ENCODE peak calls at places on chromosomes 1 and 21, in nine cellular contexts. N is right lobe of liver; W is NT2/D1; H is GM23248; M is H9; O is CD8-positive, alpha-beta T cell; J is IMR-90; F is thoracic aorta; E is trophoblast cell. X is an unnamed sample. For H3K27me3, H3K4me1 and H3K9me3, the result is how much of the 10 kb centered on the place peaks cover.

GRCh38 chr1:150562384-150563339 is 13.5 kb downstream of the ADAMTSL4 start:
- DNase-seq in E (peak), O (peak), J (no peak), N (no peak), F (no peak), W (no peak), M (peak), H (no peak), X (peak)

GRCh38 chr21:43689556-43690337 is 29.2 kb upstream of the PDXK start:
- DNase-seq in M (no peak), O (no peak), F (no peak), W (no peak), H (no peak), J (no peak), E (no peak), N (no peak), X (no peak)

GRCh38 chr21:14687277-14687642 is 141.1 kb upstream of the SAMSN1 start:
- DNase-seq in J (no peak), E (peak), H (peak), O (no peak), M (no peak), N (no peak), F (no peak), W (no peak), X (no peak)

GRCh38 chr1:233367057-233367759 is 39.7 kb downstream of the MAP3K21 start:
- DNase-seq in M (peak), N (no peak), H (no peak), O (no peak), E (peak), W (no peak), J (no peak), F (no peak), X (no peak)

GRCh38 chr1:4599521-4599920 is 54.9 kb upstream of the AJAP1 start:
- DNase-seq in W (no peak), N (no peak), M (no peak), J (no peak), O (no peak), F (no peak), H (no peak), E (no peak), X (no peak)

GRCh38 chr1:160629286-160630210 is 17.3 kb downstream of the SLAMF1 start:
- DNase-seq in N (peak), O (peak), F (no peak), W (no peak), M (no peak), H (no peak), J (no peak), E (peak), X (peak)

GRCh38 chr1:59645893-59646292 is 168.9 kb upstream of the HOOK1 start:
- DNase-seq in N (no peak), F (no peak), M (no peak), W (no peak), J (peak), E (no peak), O (no peak), H (peak), X (no peak)

GRCh38 chr1:168408531-168409242 is 128.0 kb downstream of the TBX19 start:
- DNase-seq in N (no peak), F (no peak), H (peak), O (peak), J (peak), W (no peak), E (peak), M (no peak), X (no peak)

GRCh38 chr1:84985365-84985764 is 11.5 kb downstream of the MCOLN2 start:
- DNase-seq in N (no peak), O (no peak), F (no peak), H (no peak), E (no peak), M (no peak), J (no peak), W (no peak), X (no peak)

GRCh38 chr1:162374406-162374805 is 2.2 kb downstream of the SPATA46 start:
- DNase-seq in H (no peak), O (no peak), M (no peak), J (no peak), N (no peak), E (no peak), W (no peak), F (no peak), X (no peak)

GRCh38 chr21:18449586-18449985 is 46.0 kb upstream of the TMPRSS15 start:
- DNase-seq in H (no peak), N (no peak), O (no peak), W (no peak), E (no peak), J (no peak), M (no peak), F (no peak), X (no peak)

GRCh38 chr1:26887125-26887524 is 3.0 kb downstream of the GPN2 start:
- DNase-seq in E (peak), O (peak), F (no peak), N (no peak), M (no peak), W (no peak), J (peak), H (peak), X (no peak)

GRCh38 chr1:247352175-247352574 is 20.5 kb upstream of the ZNF496 start:
- DNase-seq in J (no peak), O (no peak), H (no peak), N (no peak), M (no peak), F (no peak), E (no peak), W (no peak), X (no peak)

GRCh38 chr1:24322636-24323177 is 3.5 kb downstream of the GRHL3 start:
- DNase-seq in E (peak), J (no peak), W (no peak), H (no peak), O (no peak), N (no peak), F (no peak), M (no peak), X (no peak)
- H3K27me3 ChIP-seq in E (under half), J (half or more), W (half or more), H (under half), O (under half), N (under half), F (under half), M (under half), X (under half)

DNA sequence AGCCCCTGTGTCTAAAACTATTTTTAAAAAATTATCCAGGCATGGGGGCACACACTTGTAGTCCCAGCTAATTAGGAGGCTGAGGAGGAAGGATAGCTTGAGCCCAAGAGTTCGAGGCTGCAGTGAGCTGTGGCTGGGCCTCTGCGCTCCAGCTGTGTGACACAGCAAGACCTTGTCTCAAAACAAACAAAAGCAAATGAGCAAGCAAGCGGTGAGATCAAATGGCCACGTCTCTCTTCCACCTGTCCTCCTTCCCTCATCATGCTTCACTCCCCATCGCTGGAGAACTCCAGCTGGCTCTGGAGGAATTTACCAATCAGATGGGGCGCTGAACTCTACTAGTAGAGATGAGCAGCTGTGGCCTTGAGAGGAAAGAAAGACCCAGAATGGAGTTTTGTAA is 14.0 kb upstream of the REN start:
- DNase-seq in N (no peak), O (no peak), E (no peak), M (no peak), W (no peak), J (no peak), H (no peak), F (no peak), X (no peak)
- H3K4me1 ChIP-seq in N (under half), O (under half), E (under half), M (under half), W (under half), J (under half), H (under half), F (under half), X (under half)

DNA sequence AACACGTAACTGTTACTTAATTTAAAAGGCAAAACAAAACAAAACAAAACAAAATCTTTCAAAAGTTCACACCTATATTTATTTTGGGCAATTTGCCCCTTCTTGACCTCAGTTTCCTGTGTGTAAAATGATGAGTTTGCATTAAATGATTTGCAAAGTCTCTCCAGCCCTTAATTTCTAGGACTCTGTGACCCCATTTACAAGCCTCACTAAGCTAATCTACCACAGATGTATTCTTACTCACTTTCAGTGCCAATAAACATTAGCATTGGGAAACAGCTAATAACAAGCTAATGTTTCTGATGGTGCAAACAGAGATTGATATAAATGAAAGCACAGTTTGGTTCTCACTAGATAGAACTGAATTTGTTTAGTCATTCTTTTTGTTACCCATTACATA is 865.3 kb downstream of the LTN1 start:
- DNase-seq in H (no peak), M (no peak), O (no peak), F (no peak), N (no peak), W (no peak), E (no peak), J (peak), X (no peak)
- H3K9me3 ChIP-seq in H (under half), M (under half), O (under half), F (under half), N (under half), W (under half), E (under half), J (under half), X (under half)

DNA sequence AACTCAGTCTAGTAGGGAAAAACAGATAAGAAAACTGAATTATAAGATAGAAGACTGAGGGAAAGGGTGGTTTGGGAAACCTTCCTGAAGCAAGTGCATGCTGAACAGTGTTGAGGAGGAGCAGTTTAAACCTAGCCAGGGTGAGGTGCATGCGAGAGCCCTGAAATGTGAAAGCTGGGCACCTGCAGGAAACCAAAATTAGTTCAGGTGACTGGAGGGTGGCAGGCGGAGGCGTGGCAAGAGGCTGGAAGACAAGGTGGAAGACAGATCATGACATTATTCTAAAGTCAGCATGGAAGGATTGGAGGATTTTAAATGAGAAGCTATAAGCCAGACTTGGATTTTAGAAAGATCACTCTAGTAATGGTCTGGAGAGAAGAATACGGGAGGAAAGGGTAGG is 75.1 kb downstream of the CACNA1E start:
- DNase-seq in H (no peak), W (no peak), N (no peak), O (no peak), E (no peak), M (no peak), F (no peak), J (no peak), X (no peak)
- H3K27me3 ChIP-seq in H (under half), W (under half), N (under half), O (under half), E (under half), M (under half), F (under half), J (under half), X (under half)

GRCh38 chr1:42934111-42934510 is 24.6 kb downstream of the SLC2A1 start:
- DNase-seq in O (no peak), J (no peak), H (no peak), W (no peak), N (no peak), M (peak), F (no peak), E (no peak), X (no peak)
- H3K4me1 ChIP-seq in O (half or more), J (under half), H (under half), W (under half), N (under half), M (under half), F (under half), E (half or more), X (half or more)